ENCODE peak calls at places on chromosomes 12 and 14, in six cellular contexts. E, J, T, B, S and R are unnamed samples. For H3K36me3, the result is how much of the 10 kb centered on the place peaks cover.

GRCh38 chr14:105883066-105884005 is 357.0 kb downstream of the TMEM121 start:
- DNase-seq in E (no peak), J (no peak), T (no peak), B (peak), S (no peak), R (no peak)

GRCh38 chr14:101593411-101594181 is 32.3 kb downstream of the DIO3 start:
- DNase-seq in E (no peak), J (no peak), T (no peak), B (no peak), S (no peak), R (no peak)

GRCh38 chr12:100845095-100845494 is 50.5 kb downstream of the ANO4 start:
- DNase-seq in E (peak), J (no peak), T (peak), B (no peak), S (no peak), R (no peak)

GRCh38 chr12:111354511-111354910 is 14.4 kb downstream of the PHETA1 start:
- DNase-seq in E (no peak), J (no peak), T (no peak), B (no peak), S (no peak), R (no peak)

GRCh38 chr12:40031965-40032364 is 73.9 kb downstream of the SLC2A13 start:
- DNase-seq in E (no peak), J (no peak), T (no peak), B (no peak), S (no peak), R (no peak)

GRCh38 chr12:43937947-43938346 is 102.1 kb downstream of the TMEM117 start:
- DNase-seq in E (peak), J (peak), T (peak), B (peak), S (no peak), R (no peak)

GRCh38 chr14:93962701-93963601 is 13.4 kb downstream of the ASB2 start:
- DNase-seq in E (no peak), J (no peak), T (no peak), B (no peak), S (peak), R (peak)

GRCh38 chr12:86663691-86664090 is 407.5 kb upstream of the MGAT4C start:
- DNase-seq in E (no peak), J (peak), T (no peak), B (no peak), S (no peak), R (peak)

GRCh38 chr12:110536834-110537604 is 34.9 kb downstream of the RAD9B start:
- DNase-seq in E (no peak), J (no peak), T (no peak), B (peak), S (no peak), R (peak)

GRCh38 chr12:48682927-48683326 is 889 bp upstream of the KANSL2 start:
- DNase-seq in E (no peak), J (no peak), T (no peak), B (no peak), S (no peak), R (no peak)
- H3K9ac ChIP-seq in E (peak), J (no peak), T (no peak), B (no peak), S (no peak), R (no peak)

GRCh38 chr14:103271189-103271588 is 62.8 kb upstream of the EIF5 start:
- DNase-seq in E (no peak), J (no peak), T (no peak), B (no peak), S (no peak), R (no peak)

GRCh38 chr14:103273847-103274615 is 60.0 kb upstream of the EIF5 start:
- DNase-seq in E (no peak), J (no peak), T (no peak), B (no peak), S (no peak), R (no peak)

GRCh38 chr14:103275000-103275399 is 59.0 kb upstream of the EIF5 start:
- DNase-seq in E (no peak), J (no peak), T (no peak), B (no peak), S (no peak), R (no peak)

DNA sequence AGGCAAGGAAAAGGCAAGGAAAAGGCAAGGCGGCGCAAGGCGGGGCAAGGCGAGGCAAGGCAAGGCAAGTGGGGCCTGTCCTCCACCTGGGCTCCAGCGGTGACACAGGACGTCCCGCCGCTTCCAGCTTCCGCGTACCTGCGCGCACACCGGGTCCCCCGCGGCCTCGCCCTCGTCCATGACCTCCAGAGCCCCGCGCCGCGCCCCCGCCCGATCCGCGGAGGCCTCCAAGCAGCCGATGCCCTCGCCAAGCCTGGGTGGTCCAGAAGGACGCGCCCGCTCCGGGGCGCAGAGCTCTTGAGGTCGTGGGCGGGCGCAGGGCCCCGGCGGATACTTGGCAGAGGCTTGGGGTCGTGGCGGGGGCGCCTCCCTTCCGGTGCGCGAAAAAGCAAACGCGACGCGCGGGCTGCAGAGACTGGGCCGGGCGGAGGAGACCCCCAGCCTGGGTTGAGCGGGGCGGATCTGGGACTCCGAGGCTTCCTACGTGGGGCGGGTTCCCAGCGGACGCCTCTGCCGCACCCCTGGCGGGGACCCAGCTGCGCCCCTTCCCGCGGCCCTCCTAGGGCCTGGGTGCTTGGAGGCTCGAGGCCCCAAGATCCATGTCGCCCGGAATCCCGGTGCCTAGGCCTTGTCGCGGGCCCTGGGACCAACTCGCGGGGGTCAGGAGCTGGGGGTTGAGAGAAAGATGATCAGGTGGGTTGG is 60.7 kb upstream of the EIF5 start:
- DNase-seq in E (peak), J (no peak), T (no peak), B (no peak), S (no peak), R (no peak)
- H3K4me3 ChIP-seq in E (peak), J (no peak), T (no peak), B (no peak), S (no peak), R (peak)

DNA sequence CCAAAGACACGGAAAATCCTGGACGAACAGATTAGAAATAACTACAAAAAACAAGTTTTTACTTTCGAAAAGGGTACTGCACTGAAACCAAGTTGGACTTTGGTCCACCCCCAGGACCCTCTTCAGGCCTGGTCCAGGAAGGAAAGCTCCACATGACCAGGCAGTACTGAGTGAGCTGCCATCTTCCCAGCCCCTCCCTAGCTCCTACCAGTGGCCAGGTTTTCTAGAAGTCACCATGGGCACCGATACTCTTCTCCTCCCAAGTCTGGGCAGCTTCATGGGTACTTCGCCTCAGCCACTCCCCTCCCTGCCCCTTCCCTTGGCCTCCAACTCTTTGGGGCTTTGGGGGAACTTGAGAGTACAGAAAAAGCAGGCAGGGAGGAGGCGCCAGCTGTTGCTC is 6.6 kb downstream of the VAMP1 start:
- DNase-seq in E (no peak), J (no peak), T (no peak), B (no peak), S (no peak), R (no peak)
- H3K36me3 ChIP-seq in E (under half), J (under half), T (under half), B (under half), S (under half), R (half or more)

GRCh38 chr14:76473381-76474263 is 97.7 kb downstream of the ESRRB start:
- DNase-seq in E (no peak), J (no peak), T (no peak), B (peak), S (no peak), R (no peak)
- H3K9ac ChIP-seq in E (no peak), J (no peak), T (no peak), B (no peak), S (no peak), R (no peak)

DNA sequence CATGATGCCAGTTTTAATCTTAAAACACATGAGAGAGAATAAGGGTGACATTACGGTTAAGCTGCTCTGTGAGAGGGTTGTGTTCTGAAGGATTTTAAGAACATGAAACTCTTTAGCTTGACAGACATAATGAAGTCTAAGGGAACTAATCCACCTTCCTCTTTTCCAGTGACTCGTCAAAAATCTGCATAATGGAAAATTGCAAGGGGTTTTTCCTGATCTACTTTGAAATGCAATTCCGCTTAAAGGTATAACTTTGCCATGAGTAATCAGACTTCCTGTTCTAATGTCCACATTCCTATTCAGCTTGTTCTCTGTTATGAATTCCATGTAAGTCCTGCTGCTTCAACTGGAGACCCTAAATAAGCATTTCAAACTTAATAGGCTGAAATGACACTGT is at the start of gene ZNF705A:
- DNase-seq in E (peak), J (no peak), T (peak), B (no peak), S (no peak), R (peak)
- H3K4me3 ChIP-seq in E (no peak), J (no peak), T (peak), B (no peak), S (no peak), R (no peak)

DNA sequence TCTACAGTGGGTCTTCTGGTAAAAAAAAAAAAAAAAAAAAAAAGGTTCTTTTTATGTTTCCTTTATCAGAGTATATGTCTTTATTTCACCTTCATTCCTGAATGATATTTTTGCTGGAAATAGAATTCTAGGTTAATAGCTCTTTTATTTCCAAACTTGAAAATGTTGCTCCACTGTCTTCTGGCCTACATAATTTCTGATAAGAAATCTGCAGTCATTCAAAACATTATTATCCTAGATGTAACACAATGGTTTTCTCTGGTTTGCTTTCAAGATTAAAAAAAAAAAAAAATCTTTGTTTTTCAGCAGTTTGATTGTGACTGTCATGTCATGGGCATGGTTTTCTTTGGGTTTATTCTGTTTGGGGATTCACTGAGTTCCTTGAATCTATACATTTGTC is 19.5 kb downstream of the DCP1B start:
- DNase-seq in E (no peak), J (no peak), T (no peak), B (no peak), S (no peak), R (no peak)
- H3K36me3 ChIP-seq in E (under half), J (under half), T (under half), B (under half), S (under half), R (half or more)

GRCh38 chr12:6949063-6949594 is 2.0 kb upstream of the PTPN6 start:
- DNase-seq in E (no peak), J (no peak), T (no peak), B (no peak), S (no peak), R (no peak)
- H3K9ac ChIP-seq in E (no peak), J (peak), T (no peak), B (no peak), S (peak), R (no peak)

DNA sequence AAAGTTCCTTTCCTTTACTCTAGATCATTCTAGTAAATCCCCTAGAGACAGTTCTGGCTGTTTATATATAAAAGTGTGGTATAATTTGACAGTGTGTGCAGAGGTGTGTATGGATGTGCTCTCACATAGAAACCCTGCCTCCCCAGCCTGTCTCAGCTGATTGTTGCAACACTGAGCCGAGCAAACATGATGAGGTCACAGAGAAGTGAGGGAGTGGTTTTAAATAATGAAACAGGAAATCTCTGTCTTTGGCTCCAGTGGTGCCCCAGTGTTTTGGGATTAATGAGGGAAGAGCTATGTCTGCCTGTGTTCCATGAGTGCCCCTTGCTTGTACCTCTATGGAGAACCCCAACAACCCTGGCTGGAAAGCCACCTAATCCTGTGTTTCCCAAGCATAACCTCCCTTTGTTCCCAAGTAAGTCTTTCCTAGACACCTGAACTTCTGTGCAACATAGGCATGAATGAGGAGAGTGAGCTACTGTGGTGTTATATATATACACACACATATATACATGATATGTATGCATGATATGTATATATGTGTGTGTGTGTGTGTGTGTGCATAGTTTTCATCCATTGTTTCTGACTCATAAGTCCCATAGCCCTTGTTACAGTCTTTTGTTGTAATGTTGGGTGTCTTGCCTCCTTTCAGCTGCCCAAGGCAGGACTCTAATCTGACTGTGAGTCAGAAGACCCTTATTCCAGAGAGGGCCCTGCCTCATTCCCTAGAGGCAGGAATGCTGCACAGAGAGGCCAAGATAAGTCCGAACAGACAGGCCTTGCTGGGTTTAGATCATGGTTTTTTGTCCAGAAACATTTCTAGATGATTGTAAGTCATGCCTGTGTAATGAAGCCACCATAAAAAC is 18.0 kb downstream of the TRAF3 start:
- DNase-seq in E (peak), J (no peak), T (peak), B (no peak), S (no peak), R (peak)
- H3K4me3 ChIP-seq in E (peak), J (no peak), T (no peak), B (no peak), S (no peak), R (peak)